ENCODE peak calls at places on chromosomes 2 and 18, in ten cellular contexts. S is lung; V is RWPE1; N is stomach; Q is AG08396; K is stimulated activated CD8-positive, alpha-beta memory T cell treated with anti-CD3 and anti-CD28 coated beads, Interleukin-15, amount 100 ng/mL, for 4 hours; A is fibroblast of the aortic adventitia; P is KBM-7; E is neuronal stem cell; D is NCI-H82. C is an unnamed sample.

GRCh38 chr2:54945401-54946219 is 104.6 kb downstream of the RTN4 start:
- DNase-seq in S (peak), V (no peak), N (peak), Q (peak), K (no peak), A (peak), P (no peak), E (no peak), D (no peak), C (no peak)

GRCh38 chr2:194166818-194167217 is 1490.2 kb upstream of the SLC39A10 start:
- DNase-seq in S (no peak), V (no peak), N (no peak), Q (no peak), K (no peak), A (peak), P (peak), E (no peak), D (peak), C (no peak)

GRCh38 chr18:58213445-58213844 is 169.4 kb downstream of the NEDD4L start:
- DNase-seq in S (no peak), V (no peak), N (no peak), Q (peak), K (no peak), A (peak), P (peak), E (no peak), D (no peak), C (no peak)

GRCh38 chr18:57150828-57151227 is 3.9 kb downstream of the BOD1L2 start:
- DNase-seq in S (no peak), V (no peak), N (no peak), Q (no peak), K (no peak), A (no peak), P (no peak), E (peak), D (peak), C (no peak)

GRCh38 chr2:71813315-71813714 is 334.3 kb downstream of the CYP26B1 start:
- DNase-seq in S (no peak), V (no peak), N (no peak), Q (no peak), K (no peak), A (no peak), P (no peak), E (no peak), D (no peak), C (no peak)

GRCh38 chr2:175203621-175204496 is 22.3 kb upstream of the ATP5MC3 start:
- DNase-seq in S (peak), V (peak), N (peak), Q (peak), K (peak), A (peak), P (peak), E (peak), D (peak), C (no peak)

GRCh38 chr18:13464432-13465125 is 246.0 kb downstream of the LDLRAD4 start:
- DNase-seq in S (peak), V (no peak), N (peak), Q (no peak), K (peak), A (no peak), P (peak), E (no peak), D (no peak), C (peak)

GRCh38 chr2:38835015-38835601 is 40.6 kb downstream of the DHX57 start:
- DNase-seq in S (no peak), V (no peak), N (no peak), Q (no peak), K (no peak), A (peak), P (peak), E (peak), D (peak), C (no peak)

GRCh38 chr18:1408331-1408835 is 503.7 kb downstream of the ADCYAP1 start:
- DNase-seq in S (no peak), V (no peak), N (no peak), Q (no peak), K (no peak), A (no peak), P (no peak), E (no peak), D (peak), C (no peak)

GRCh38 chr2:150267651-150268415 is 219.6 kb downstream of the RND3 start:
- DNase-seq in S (no peak), V (peak), N (no peak), Q (no peak), K (no peak), A (no peak), P (no peak), E (no peak), D (peak), C (no peak)

GRCh38 chr2:85534875-85535274 is 4.1 kb upstream of the MAT2A start:
- DNase-seq in S (no peak), V (no peak), N (no peak), Q (no peak), K (no peak), A (no peak), P (no peak), E (no peak), D (no peak), C (no peak)

GRCh38 chr2:85578243-85579180 is 1.1 kb downstream of the VAMP8 start:
- DNase-seq in S (peak), V (no peak), N (peak), Q (no peak), K (no peak), A (no peak), P (peak), E (no peak), D (no peak), C (no peak)

GRCh38 chr2:219344756-219345458 is 12.4 kb upstream of the RESP18 start:
- DNase-seq in S (no peak), V (no peak), N (peak), Q (no peak), K (no peak), A (peak), P (peak), E (no peak), D (peak), C (no peak)

GRCh38 chr18:11810379-11810778 is 40.8 kb upstream of the CHMP1B start:
- DNase-seq in S (no peak), V (no peak), N (no peak), Q (no peak), K (no peak), A (no peak), P (no peak), E (no peak), D (no peak), C (no peak)

GRCh38 chr2:48315847-48316194 is 214.1 kb upstream of the STON1 start:
- DNase-seq in S (no peak), V (peak), N (no peak), Q (no peak), K (no peak), A (peak), P (peak), E (peak), D (peak), C (no peak)

GRCh38 chr2:216151313-216152030 is 42.3 kb downstream of the XRCC5 start:
- DNase-seq in S (no peak), V (no peak), N (no peak), Q (no peak), K (no peak), A (peak), P (no peak), E (no peak), D (no peak), C (no peak)

GRCh38 chr2:239564587-239564986 is 163.8 kb upstream of the HDAC4 start:
- DNase-seq in S (no peak), V (no peak), N (no peak), Q (no peak), K (no peak), A (no peak), P (no peak), E (no peak), D (no peak), C (no peak)

GRCh38 chr2:218992703-218993344 is 398 bp downstream of the CRYBA2 start:
- DNase-seq in S (no peak), V (no peak), N (no peak), Q (no peak), K (no peak), A (no peak), P (no peak), E (no peak), D (no peak), C (no peak)

C was measured in esophagus squamous epithelium.